ENCODE peak calls at places on chromosomes 16 and 17, in eight cellular contexts. V is activated T-cell treated with anti-CD3 and anti-CD28 coated beads, Interleukin-2, amount 50 U/mL, for 72 hours; N is sigmoid colon; I is T-helper 1 cell; X is ascending aorta; O is SIG-M5; J is caudate nucleus; Q is activated CD4-positive, alpha-beta T cell treated with anti-CD3 and anti-CD28 coated beads, Interleukin-2, amount 10 ng/mL, durations not matched to agents 7 days and 5 days. Y is an unnamed sample.

GRCh38 chr17:60577147-60577925 is 22.7 kb upstream of the PPM1D start:
- DNase-seq in Q (peak; percentile 12), I (no peak), J (peak; percentile 0), X (peak; percentile 71), N (peak; percentile 74), O (no peak), V (no peak), Y (peak; percentile 28)

GRCh38 chr16:54633943-54634362 is 296.7 kb upstream of the IRX5 start:
- DNase-seq in V (no peak), O (no peak), X (peak; percentile 84), Q (no peak), I (no peak), N (no peak), J (no peak), Y (no peak)

GRCh38 chr17:74147966-74148365 is 55.5 kb upstream of the RPL38 start:
- DNase-seq in N (no peak), X (no peak), J (no peak), Q (no peak), I (no peak), V (no peak), O (no peak), Y (no peak)

GRCh38 chr17:66523378-66524174 is 221.2 kb downstream of the PRKCA start:
- DNase-seq in J (no peak), I (no peak), O (no peak), Q (no peak), V (no peak), N (no peak), X (no peak), Y (no peak)

GRCh38 chr17:19796457-19796856 is 48.4 kb upstream of the ALDH3A1 start:
- DNase-seq in V (no peak), O (no peak), N (no peak), Q (no peak), J (no peak), I (no peak), X (no peak), Y (no peak)

GRCh38 chr16:70428178-70428998 is 10.5 kb downstream of the ST3GAL2 start:
- DNase-seq in I (no peak), V (peak; percentile 78), O (peak; percentile 3), Q (peak; percentile 23), N (peak; percentile 94), J (peak; percentile 19), X (peak; percentile 94), Y (peak; percentile 56)

GRCh38 chr17:56099649-56100048 is 53.6 kb upstream of the ANKFN1 start:
- DNase-seq in I (no peak), O (no peak), N (no peak), Q (no peak), V (no peak), J (no peak), X (no peak), Y (no peak)

GRCh38 chr17:33667052-33667509 is 374.0 kb upstream of the ASIC2 start:
- DNase-seq in X (no peak), J (no peak), V (peak; percentile 49), Q (peak; percentile 39), O (no peak), I (no peak), N (no peak), Y (peak; percentile 38)

GRCh38 chr16:49120631-49121030 is 161.0 kb downstream of the CBLN1 start:
- DNase-seq in O (no peak), N (no peak), I (no peak), X (no peak), J (no peak), Q (no peak), V (no peak), Y (no peak)

GRCh38 chr17:42577140-42577531 is 393 bp downstream of the PSMC3IP start:
- DNase-seq in J (no peak), O (no peak), I (no peak), V (no peak), N (no peak), X (no peak), Q (no peak), Y (no peak)

GRCh38 chr16:57303910-57304168 is 19.4 kb upstream of the PLLP start:
- DNase-seq in X (peak; percentile 69), N (no peak), Q (no peak), I (no peak), V (no peak), O (no peak), J (no peak), Y (peak; percentile 23)